ENCODE peak calls at places on chromosome 10, in five cellular contexts. P is activated CD4-positive, alpha-beta T cell treated with anti-CD3 and anti-CD28 coated beads, Interleukin-2, amount 50 U/mL, for 1 hour; G is GM03348; M is body of pancreas; D is activated T-helper 1 cell treated with Interleukin-2 at 50 U/mL for 16 hours. W is an unnamed sample.

GRCh38 chr10:110524864-110525242 is 27.1 kb downstream of the DUSP5 start:
- DNase-seq in D (no peak), G (no peak), P (no peak), M (no peak), W (no peak)

GRCh38 chr10:114631678-114632417 is 26.2 kb downstream of the ABLIM1 start:
- DNase-seq in P (peak), D (no peak), M (peak), G (peak), W (no peak)

GRCh38 chr10:33193867-33194521 is 140.5 kb downstream of the NRP1 start:
- DNase-seq in G (peak), M (peak), D (no peak), P (no peak), W (no peak)

GRCh38 chr10:81600185-81600584 is 274.8 kb upstream of the NRG3 start:
- DNase-seq in P (no peak), D (no peak), G (peak), M (no peak), W (no peak)

GRCh38 chr10:32070645-32071044 is 14.4 kb upstream of the KIF5B start:
- DNase-seq in D (no peak), M (no peak), P (no peak), G (no peak), W (no peak)

GRCh38 chr10:109411897-109412296 is 511.4 kb downstream of the XPNPEP1 start:
- DNase-seq in P (no peak), G (no peak), D (no peak), M (peak), W (no peak)

GRCh38 chr10:51344371-51344770 is 270.1 kb downstream of the PRKG1 start:
- DNase-seq in P (no peak), M (no peak), G (no peak), D (no peak), W (no peak)

GRCh38 chr10:29435809-29436501 is 147.1 kb downstream of the LYZL1 start:
- DNase-seq in D (no peak), G (peak), M (no peak), P (no peak), W (no peak)